ENCODE peak calls at places on chromosomes 11 and 22, in four cellular contexts. One of them, this sample, is unnamed.

GRCh38 chr11:32052218-32052617 is 38.7 kb upstream of the RCN1 start:
- DNase-seq in NAMALWA: peak
- DNase-seq in endothelial cell: peak
- DNase-seq in activated CD4-positive, CD25-positive, alpha-beta regulatory T cell treated with anti-CD3 and anti-CD28 coated beads, Interleukin-2, amount 50 U/mL, for 16 hours: peak
- DNase-seq in this sample: peak

GRCh38 chr11:3920148-3920852 is 64.8 kb downstream of the STIM1 start:
- DNase-seq in activated CD4-positive, CD25-positive, alpha-beta regulatory T cell treated with anti-CD3 and anti-CD28 coated beads, Interleukin-2, amount 50 U/mL, for 16 hours: peak
- DNase-seq in NAMALWA: no peak
- DNase-seq in endothelial cell: no peak
- DNase-seq in this sample: no peak

GRCh38 chr11:15613231-15613630 is 498.5 kb downstream of the INSC start:
- DNase-seq in NAMALWA: no peak
- DNase-seq in endothelial cell: no peak
- DNase-seq in activated CD4-positive, CD25-positive, alpha-beta regulatory T cell treated with anti-CD3 and anti-CD28 coated beads, Interleukin-2, amount 50 U/mL, for 16 hours: no peak
- DNase-seq in this sample: no peak

GRCh38 chr22:35505394-35506258 is 35.0 kb upstream of the RASD2 start:
- DNase-seq in activated CD4-positive, CD25-positive, alpha-beta regulatory T cell treated with anti-CD3 and anti-CD28 coated beads, Interleukin-2, amount 50 U/mL, for 16 hours: no peak
- DNase-seq in endothelial cell: no peak
- DNase-seq in NAMALWA: no peak
- DNase-seq in this sample: no peak

GRCh38 chr22:40487663-40488249 is 117.4 kb downstream of the SGSM3 start:
- DNase-seq in endothelial cell: no peak
- DNase-seq in activated CD4-positive, CD25-positive, alpha-beta regulatory T cell treated with anti-CD3 and anti-CD28 coated beads, Interleukin-2, amount 50 U/mL, for 16 hours: no peak
- DNase-seq in NAMALWA: peak
- DNase-seq in this sample: no peak

GRCh38 chr11:877565-877964 is 33.0 kb downstream of the CHID1 start:
- DNase-seq in NAMALWA: peak
- DNase-seq in endothelial cell: no peak
- DNase-seq in activated CD4-positive, CD25-positive, alpha-beta regulatory T cell treated with anti-CD3 and anti-CD28 coated beads, Interleukin-2, amount 50 U/mL, for 16 hours: no peak
- DNase-seq in this sample: no peak

GRCh38 chr22:39300198-39300830 is 19.1 kb downstream of the RPL3 start:
- DNase-seq in endothelial cell: no peak
- DNase-seq in activated CD4-positive, CD25-positive, alpha-beta regulatory T cell treated with anti-CD3 and anti-CD28 coated beads, Interleukin-2, amount 50 U/mL, for 16 hours: no peak
- DNase-seq in NAMALWA: peak
- DNase-seq in this sample: no peak

GRCh38 chr11:45097721-45098493 is 48.5 kb upstream of the PRDM11 start:
- DNase-seq in endothelial cell: peak
- DNase-seq in activated CD4-positive, CD25-positive, alpha-beta regulatory T cell treated with anti-CD3 and anti-CD28 coated beads, Interleukin-2, amount 50 U/mL, for 16 hours: no peak
- DNase-seq in NAMALWA: peak
- DNase-seq in this sample: peak

GRCh38 chr11:103109818-103110388 is 677 bp downstream of the DYNC2H1 start:
- DNase-seq in NAMALWA: no peak
- DNase-seq in endothelial cell: peak
- DNase-seq in activated CD4-positive, CD25-positive, alpha-beta regulatory T cell treated with anti-CD3 and anti-CD28 coated beads, Interleukin-2, amount 50 U/mL, for 16 hours: no peak
- DNase-seq in this sample: no peak

GRCh38 chr11:120501976-120502755 is 9.4 kb upstream of the GRIK4 start:
- DNase-seq in endothelial cell: no peak
- DNase-seq in NAMALWA: no peak
- DNase-seq in activated CD4-positive, CD25-positive, alpha-beta regulatory T cell treated with anti-CD3 and anti-CD28 coated beads, Interleukin-2, amount 50 U/mL, for 16 hours: no peak
- DNase-seq in this sample: no peak

GRCh38 chr11:2541321-2541680 is 96.5 kb downstream of the KCNQ1 start:
- DNase-seq in endothelial cell: no peak
- DNase-seq in activated CD4-positive, CD25-positive, alpha-beta regulatory T cell treated with anti-CD3 and anti-CD28 coated beads, Interleukin-2, amount 50 U/mL, for 16 hours: no peak
- DNase-seq in NAMALWA: no peak
- DNase-seq in this sample: no peak

GRCh38 chr11:83044958-83045712 is 26.6 kb downstream of the RAB30 start:
- DNase-seq in activated CD4-positive, CD25-positive, alpha-beta regulatory T cell treated with anti-CD3 and anti-CD28 coated beads, Interleukin-2, amount 50 U/mL, for 16 hours: no peak
- DNase-seq in endothelial cell: no peak
- DNase-seq in NAMALWA: no peak
- DNase-seq in this sample: no peak

GRCh38 chr22:30334601-30335000 is 7.9 kb upstream of the TBC1D10A start:
- DNase-seq in endothelial cell: no peak
- DNase-seq in NAMALWA: no peak
- DNase-seq in activated CD4-positive, CD25-positive, alpha-beta regulatory T cell treated with anti-CD3 and anti-CD28 coated beads, Interleukin-2, amount 50 U/mL, for 16 hours: no peak
- DNase-seq in this sample: no peak

GRCh38 chr11:110463153-110463552 is 33.4 kb downstream of the FDX1 start:
- DNase-seq in endothelial cell: peak
- DNase-seq in activated CD4-positive, CD25-positive, alpha-beta regulatory T cell treated with anti-CD3 and anti-CD28 coated beads, Interleukin-2, amount 50 U/mL, for 16 hours: no peak
- DNase-seq in NAMALWA: peak
- DNase-seq in this sample: no peak

GRCh38 chr11:27830206-27830605 is 130.0 kb upstream of the BDNF start:
- DNase-seq in NAMALWA: no peak
- DNase-seq in activated CD4-positive, CD25-positive, alpha-beta regulatory T cell treated with anti-CD3 and anti-CD28 coated beads, Interleukin-2, amount 50 U/mL, for 16 hours: no peak
- DNase-seq in endothelial cell: no peak
- DNase-seq in this sample: no peak

GRCh38 chr11:95816037-95816436 is 25.7 kb downstream of the CEP57 start:
- DNase-seq in NAMALWA: peak
- DNase-seq in activated CD4-positive, CD25-positive, alpha-beta regulatory T cell treated with anti-CD3 and anti-CD28 coated beads, Interleukin-2, amount 50 U/mL, for 16 hours: no peak
- DNase-seq in endothelial cell: no peak
- DNase-seq in this sample: no peak

GRCh38 chr11:12052676-12053605 is 44.5 kb upstream of the DKK3 start:
- DNase-seq in NAMALWA: no peak
- DNase-seq in endothelial cell: no peak
- DNase-seq in activated CD4-positive, CD25-positive, alpha-beta regulatory T cell treated with anti-CD3 and anti-CD28 coated beads, Interleukin-2, amount 50 U/mL, for 16 hours: no peak
- DNase-seq in this sample: no peak

GRCh38 chr22:50505276-50505775 is 2.2 kb downstream of the LMF2 start:
- DNase-seq in endothelial cell: no peak
- DNase-seq in activated CD4-positive, CD25-positive, alpha-beta regulatory T cell treated with anti-CD3 and anti-CD28 coated beads, Interleukin-2, amount 50 U/mL, for 16 hours: no peak
- DNase-seq in NAMALWA: no peak
- DNase-seq in this sample: no peak

GRCh38 chr22:49512471-49512870 is 315.2 kb downstream of the BRD1 start:
- DNase-seq in activated CD4-positive, CD25-positive, alpha-beta regulatory T cell treated with anti-CD3 and anti-CD28 coated beads, Interleukin-2, amount 50 U/mL, for 16 hours: no peak
- DNase-seq in NAMALWA: no peak
- DNase-seq in endothelial cell: no peak
- DNase-seq in this sample: peak

GRCh38 chr11:119691701-119692546 is 37.1 kb downstream of the NECTIN1 start:
- DNase-seq in endothelial cell: no peak
- DNase-seq in NAMALWA: no peak
- DNase-seq in activated CD4-positive, CD25-positive, alpha-beta regulatory T cell treated with anti-CD3 and anti-CD28 coated beads, Interleukin-2, amount 50 U/mL, for 16 hours: no peak
- DNase-seq in this sample: no peak

GRCh38 chr11:126584028-126584427 is 228.5 kb downstream of the ST3GAL4 start:
- DNase-seq in NAMALWA: no peak
- DNase-seq in activated CD4-positive, CD25-positive, alpha-beta regulatory T cell treated with anti-CD3 and anti-CD28 coated beads, Interleukin-2, amount 50 U/mL, for 16 hours: no peak
- DNase-seq in endothelial cell: no peak
- DNase-seq in this sample: no peak

GRCh38 chr11:64026575-64027213 is 9.0 kb upstream of the FLRT1 start:
- DNase-seq in activated CD4-positive, CD25-positive, alpha-beta regulatory T cell treated with anti-CD3 and anti-CD28 coated beads, Interleukin-2, amount 50 U/mL, for 16 hours: no peak
- DNase-seq in endothelial cell: no peak
- DNase-seq in NAMALWA: no peak
- DNase-seq in this sample: no peak

GRCh38 chr22:26573026-26573662 is 16.8 kb downstream of the TPST2 start:
- DNase-seq in activated CD4-positive, CD25-positive, alpha-beta regulatory T cell treated with anti-CD3 and anti-CD28 coated beads, Interleukin-2, amount 50 U/mL, for 16 hours: no peak
- DNase-seq in endothelial cell: no peak
- DNase-seq in NAMALWA: no peak
- DNase-seq in this sample: no peak

GRCh38 chr11:384511-384910 is 9.5 kb upstream of the PKP3 start:
- DNase-seq in activated CD4-positive, CD25-positive, alpha-beta regulatory T cell treated with anti-CD3 and anti-CD28 coated beads, Interleukin-2, amount 50 U/mL, for 16 hours: no peak
- DNase-seq in endothelial cell: no peak
- DNase-seq in NAMALWA: no peak
- DNase-seq in this sample: no peak

GRCh38 chr11:76120513-76121081 is 85.7 kb downstream of the WNT11 start:
- DNase-seq in endothelial cell: peak
- DNase-seq in activated CD4-positive, CD25-positive, alpha-beta regulatory T cell treated with anti-CD3 and anti-CD28 coated beads, Interleukin-2, amount 50 U/mL, for 16 hours: no peak
- DNase-seq in NAMALWA: no peak
- DNase-seq in this sample: no peak

GRCh38 chr11:14054708-14055107 is 92.2 kb downstream of the SPON1 start:
- DNase-seq in activated CD4-positive, CD25-positive, alpha-beta regulatory T cell treated with anti-CD3 and anti-CD28 coated beads, Interleukin-2, amount 50 U/mL, for 16 hours: no peak
- DNase-seq in NAMALWA: no peak
- DNase-seq in endothelial cell: no peak
- DNase-seq in this sample: no peak

GRCh38 chr11:3091846-3092602 is 34.8 kb upstream of the CARS1 start:
- DNase-seq in activated CD4-positive, CD25-positive, alpha-beta regulatory T cell treated with anti-CD3 and anti-CD28 coated beads, Interleukin-2, amount 50 U/mL, for 16 hours: peak
- DNase-seq in endothelial cell: peak
- DNase-seq in NAMALWA: peak
- DNase-seq in this sample: no peak

GRCh38 chr11:69493931-69494821 is 12.7 kb downstream of the LINC01488 start:
- DNase-seq in endothelial cell: peak
- DNase-seq in NAMALWA: no peak
- DNase-seq in activated CD4-positive, CD25-positive, alpha-beta regulatory T cell treated with anti-CD3 and anti-CD28 coated beads, Interleukin-2, amount 50 U/mL, for 16 hours: no peak
- DNase-seq in this sample: no peak

GRCh38 chr11:43547900-43548381 is 132.6 kb upstream of the HSD17B12 start:
- DNase-seq in endothelial cell: no peak
- DNase-seq in NAMALWA: no peak
- DNase-seq in activated CD4-positive, CD25-positive, alpha-beta regulatory T cell treated with anti-CD3 and anti-CD28 coated beads, Interleukin-2, amount 50 U/mL, for 16 hours: no peak
- DNase-seq in this sample: no peak

GRCh38 chr11:75777461-75778110 is 9.0 kb downstream of the DGAT2 start:
- DNase-seq in endothelial cell: no peak
- DNase-seq in NAMALWA: no peak
- DNase-seq in activated CD4-positive, CD25-positive, alpha-beta regulatory T cell treated with anti-CD3 and anti-CD28 coated beads, Interleukin-2, amount 50 U/mL, for 16 hours: no peak
- DNase-seq in this sample: no peak

GRCh38 chr11:125525303-125525702 is 29.2 kb upstream of the FEZ1 start:
- DNase-seq in activated CD4-positive, CD25-positive, alpha-beta regulatory T cell treated with anti-CD3 and anti-CD28 coated beads, Interleukin-2, amount 50 U/mL, for 16 hours: no peak
- DNase-seq in NAMALWA: no peak
- DNase-seq in endothelial cell: no peak
- DNase-seq in this sample: no peak

GRCh38 chr22:39901519-39902146 is 749 bp downstream of the GRAP2 start:
- DNase-seq in activated CD4-positive, CD25-positive, alpha-beta regulatory T cell treated with anti-CD3 and anti-CD28 coated beads, Interleukin-2, amount 50 U/mL, for 16 hours: no peak
- DNase-seq in NAMALWA: no peak
- DNase-seq in endothelial cell: no peak
- DNase-seq in this sample: no peak

GRCh38 chr11:119370486-119371046 is 10.9 kb downstream of the USP2 start:
- DNase-seq in endothelial cell: no peak
- DNase-seq in activated CD4-positive, CD25-positive, alpha-beta regulatory T cell treated with anti-CD3 and anti-CD28 coated beads, Interleukin-2, amount 50 U/mL, for 16 hours: no peak
- DNase-seq in NAMALWA: no peak
- DNase-seq in this sample: no peak

GRCh38 chr11:96052921-96053631 is 129.2 kb upstream of the MTMR2 start:
- DNase-seq in endothelial cell: no peak
- DNase-seq in NAMALWA: no peak
- DNase-seq in activated CD4-positive, CD25-positive, alpha-beta regulatory T cell treated with anti-CD3 and anti-CD28 coated beads, Interleukin-2, amount 50 U/mL, for 16 hours: no peak
- DNase-seq in this sample: no peak

GRCh38 chr11:42521994-42522393 is 789.8 kb upstream of the API5 start:
- DNase-seq in activated CD4-positive, CD25-positive, alpha-beta regulatory T cell treated with anti-CD3 and anti-CD28 coated beads, Interleukin-2, amount 50 U/mL, for 16 hours: no peak
- DNase-seq in NAMALWA: no peak
- DNase-seq in endothelial cell: no peak
- DNase-seq in this sample: no peak